ENCODE peak calls at places on chromosome 3, in ten cellular contexts. B is activated CD4-positive, alpha-beta T cell treated with anti-CD3 and anti-CD28 coated beads, Interleukin-2, amount 10 ng/mL, durations not matched to agents 7 days and 5 days; D is stimulated activated CD4-positive, alpha-beta T cell treated with anti-CD3 and anti-CD28 coated beads, Interleukin-2, amount 100 ng/mL, for 4 hours; O is amniotic stem cell; T is Daoy; G is D721Med; F is tibial nerve; E is left ventricle myocardium superior; R is NCI-H1092 treated with DMSO at 0.1 percent for 48 hours; Q is GM13976. Z is an unnamed sample.

GRCh38 chr3:12180218-12180617 is 21.5 kb upstream of the TIMP4 start:
- DNase-seq in B (no peak), D (no peak), O (no peak), T (peak), G (no peak), F (no peak), E (peak), R (no peak), Q (no peak), Z (peak)

GRCh38 chr3:69748503-69748902 is 9.2 kb downstream of the MITF start:
- DNase-seq in B (no peak), D (no peak), O (no peak), T (no peak), G (no peak), F (no peak), E (no peak), R (no peak), Q (no peak), Z (no peak)

GRCh38 chr3:188083011-188083410 is 70.9 kb upstream of the LPP start:
- DNase-seq in B (no peak), D (no peak), O (no peak), T (no peak), G (no peak), F (no peak), E (no peak), R (no peak), Q (no peak), Z (no peak)

GRCh38 chr3:16085884-16086608 is 88.4 kb upstream of the GALNT15 start:
- DNase-seq in B (no peak), D (no peak), O (no peak), T (no peak), G (no peak), F (peak), E (peak), R (peak), Q (no peak), Z (peak)

GRCh38 chr3:77468408-77469045 is 428.6 kb downstream of the ROBO2 start:
- DNase-seq in B (no peak), D (no peak), O (no peak), T (no peak), G (no peak), F (no peak), E (no peak), R (peak), Q (no peak), Z (no peak)

GRCh38 chr3:118842147-118842863 is 192.3 kb downstream of the IGSF11 start:
- DNase-seq in B (peak), D (no peak), O (no peak), T (no peak), G (no peak), F (no peak), E (no peak), R (no peak), Q (no peak), Z (no peak)

GRCh38 chr3:88180398-88180999 is 30.7 kb downstream of the C3orf38 start:
- DNase-seq in B (peak), D (peak), O (no peak), T (peak), G (no peak), F (no peak), E (no peak), R (peak), Q (peak), Z (peak)

GRCh38 chr3:168596175-168596574 is 500.5 kb upstream of the GOLIM4 start:
- DNase-seq in B (no peak), D (no peak), O (no peak), T (no peak), G (no peak), F (no peak), E (no peak), R (no peak), Q (no peak), Z (no peak)

GRCh38 chr3:197736010-197736490 is 654 bp downstream of the RUBCN start:
- DNase-seq in B (peak), D (no peak), O (no peak), T (peak), G (no peak), F (no peak), E (no peak), R (no peak), Q (peak), Z (peak)

GRCh38 chr3:10601131-10601856 is 95.9 kb upstream of the ATP2B2 start:
- DNase-seq in B (no peak), D (no peak), O (no peak), T (peak), G (no peak), F (no peak), E (peak), R (no peak), Q (no peak), Z (no peak)

GRCh38 chr3:14210843-14211594 is 32.4 kb downstream of the LSM3 start:
- DNase-seq in B (no peak), D (no peak), O (peak), T (no peak), G (no peak), F (no peak), E (no peak), R (no peak), Q (no peak), Z (no peak)

GRCh38 chr3:5012398-5012797 is 33.2 kb downstream of the BHLHE40 start:
- DNase-seq in B (no peak), D (no peak), O (no peak), T (no peak), G (no peak), F (no peak), E (no peak), R (no peak), Q (no peak), Z (peak)

GRCh38 chr3:117692416-117692995 is 982.9 kb downstream of the TUSC7 start:
- DNase-seq in B (no peak), D (no peak), O (no peak), T (peak), G (no peak), F (no peak), E (no peak), R (no peak), Q (no peak), Z (peak)

GRCh38 chr3:134369231-134369741 is 5.0 kb downstream of the AMOTL2 start:
- DNase-seq in B (no peak), D (no peak), O (no peak), T (peak), G (no peak), F (no peak), E (no peak), R (no peak), Q (no peak), Z (peak)

GRCh38 chr3:50610181-50610971 is 1.2 kb downstream of the CISH start:
- DNase-seq in B (peak), D (no peak), O (no peak), T (no peak), G (no peak), F (no peak), E (peak), R (no peak), Q (no peak), Z (no peak)

GRCh38 chr3:72892870-72893269 is 5.0 kb downstream of the GXYLT2 start:
- DNase-seq in B (no peak), D (no peak), O (no peak), T (no peak), G (no peak), F (no peak), E (no peak), R (peak), Q (no peak), Z (peak)

GRCh38 chr3:128524374-128525299 is 31.6 kb upstream of the GATA2 start:
- DNase-seq in B (no peak), D (no peak), O (no peak), T (no peak), G (no peak), F (no peak), E (no peak), R (no peak), Q (peak), Z (peak)

GRCh38 chr3:51712963-51713362 is 6.1 kb downstream of the GRM2 start:
- DNase-seq in B (no peak), D (no peak), O (no peak), T (no peak), G (peak), F (no peak), E (no peak), R (no peak), Q (no peak), Z (no peak)

GRCh38 chr3:113948015-113948917 is 453 bp downstream of the ZDHHC23 start:
- DNase-seq in B (no peak), D (peak), O (no peak), T (peak), G (no peak), F (no peak), E (peak), R (peak), Q (peak), Z (peak)

GRCh38 chr3:114093596-114093995 is 37.1 kb downstream of the QTRT2 start:
- DNase-seq in B (no peak), D (no peak), O (no peak), T (peak), G (no peak), F (peak), E (no peak), R (no peak), Q (no peak), Z (peak)

GRCh38 chr3:169060037-169060436 is 603.5 kb downstream of the MECOM start:
- DNase-seq in B (no peak), D (no peak), O (no peak), T (no peak), G (no peak), F (no peak), E (no peak), R (no peak), Q (no peak), Z (peak)

GRCh38 chr3:189331002-189331418 is 159.2 kb downstream of the TPRG1 start:
- DNase-seq in B (peak), D (no peak), O (no peak), T (no peak), G (no peak), F (no peak), E (no peak), R (no peak), Q (no peak), Z (no peak)

GRCh38 chr3:6326760-6327159 is 534.2 kb upstream of the GRM7 start:
- DNase-seq in B (no peak), D (no peak), O (no peak), T (no peak), G (no peak), F (no peak), E (no peak), R (no peak), Q (no peak), Z (no peak)

GRCh38 chr3:145865329-145865904 is 295.6 kb downstream of the PLOD2 start:
- DNase-seq in B (no peak), D (no peak), O (no peak), T (no peak), G (no peak), F (no peak), E (no peak), R (no peak), Q (no peak), Z (no peak)

GRCh38 chr3:53547327-53547726 is 52.9 kb downstream of the CACNA1D start:
- DNase-seq in B (no peak), D (no peak), O (no peak), T (peak), G (no peak), F (no peak), E (no peak), R (no peak), Q (no peak), Z (no peak)

GRCh38 chr3:177824190-177824786 is 627.0 kb upstream of the TBL1XR1 start:
- DNase-seq in B (no peak), D (no peak), O (peak), T (peak), G (no peak), F (peak), E (peak), R (peak), Q (no peak), Z (peak)

GRCh38 chr3:66394261-66395249 is 106.3 kb downstream of the LRIG1 start:
- DNase-seq in B (no peak), D (no peak), O (peak), T (no peak), G (no peak), F (no peak), E (no peak), R (no peak), Q (peak), Z (peak)

GRCh38 chr3:31407665-31408064 is 125.1 kb upstream of the STT3B start:
- DNase-seq in B (no peak), D (no peak), O (no peak), T (no peak), G (no peak), F (no peak), E (no peak), R (no peak), Q (no peak), Z (no peak)

GRCh38 chr3:132730891-132731580 is 8.8 kb upstream of the NPHP3 start:
- DNase-seq in B (no peak), D (no peak), O (peak), T (peak), G (no peak), F (no peak), E (no peak), R (peak), Q (peak), Z (peak)